ENCODE peak calls at places on chromosomes 1 and 21, in seven cellular contexts. Q is neuronal stem cell, F is IMR-90, P is H9, H is trophoblast cell, J is mesenchymal stem cell, E is H1. C is an unnamed sample. For H3K79me1, the result is how much of the 10 kb centered on the place peaks cover.

GRCh38 chr21:37424987-37425386 is 58.4 kb downstream of the DYRK1A start:
- DNase-seq in E (no peak), J (no peak), P (no peak), H (no peak), Q (no peak), F (no peak), C (no peak)

GRCh38 chr21:41616063-41616591 is 108.2 kb upstream of the TMPRSS2 start:
- DNase-seq in J (no peak), Q (no peak), E (no peak), H (no peak), P (no peak), F (peak), C (no peak)

GRCh38 chr1:74969566-74970135 is 164.5 kb upstream of the LHX8 start:
- DNase-seq in P (no peak), Q (no peak), F (no peak), H (no peak), J (no peak), E (no peak), C (no peak)

GRCh38 chr1:36542962-36543515 is 60.3 kb upstream of the CSF3R start:
- DNase-seq in J (no peak), E (no peak), H (peak), P (peak), Q (no peak), F (no peak), C (peak)

GRCh38 chr1:115179397-115179835 is 90.1 kb upstream of the TSPAN2 start:
- DNase-seq in E (no peak), J (peak), P (no peak), Q (no peak), F (peak), H (peak), C (peak)

GRCh38 chr1:32273389-32274208 is 18.3 kb upstream of the HDAC1 start:
- DNase-seq in P (peak), F (peak), J (peak), H (no peak), Q (no peak), E (peak), C (peak)

GRCh38 chr1:221759436-221759835 is 17.5 kb upstream of the DUSP10 start:
- DNase-seq in H (no peak), E (no peak), P (no peak), Q (no peak), F (peak), J (peak), C (no peak)

GRCh38 chr1:111723091-111723806 is 15.9 kb downstream of the INKA2 start:
- DNase-seq in F (no peak), E (no peak), Q (no peak), H (no peak), J (no peak), P (no peak), C (no peak)

GRCh38 chr1:170214980-170215910 is 69.5 kb downstream of the NTMT2 start:
- DNase-seq in E (no peak), H (no peak), Q (no peak), P (no peak), J (no peak), F (no peak), C (no peak)

GRCh38 chr21:33286600-33287456 is 20.7 kb downstream of the IL10RB start:
- DNase-seq in F (peak), E (no peak), P (no peak), H (peak), J (peak), Q (no peak), C (peak)

GRCh38 chr1:94675373-94675772 is 133.8 kb upstream of the F3 start:
- DNase-seq in P (no peak), J (peak), F (peak), E (no peak), Q (no peak), H (no peak), C (no peak)

GRCh38 chr1:246139745-246140182 is 367.3 kb downstream of the SMYD3 start:
- DNase-seq in J (peak), H (peak), Q (no peak), E (no peak), P (no peak), F (peak), C (no peak)

GRCh38 chr21:38979271-38980196 is 173.8 kb downstream of the ETS2 start:
- DNase-seq in F (peak), H (peak), P (peak), E (peak), Q (no peak), J (peak), C (peak)

GRCh38 chr1:2130871-2131289 is 63.7 kb downstream of the FAAP20 start:
- DNase-seq in P (no peak), E (no peak), Q (no peak), H (peak), F (no peak), J (no peak), C (no peak)

GRCh38 chr1:32764826-32765545 is 52.2 kb downstream of the YARS1 start:
- DNase-seq in Q (no peak), P (no peak), H (no peak), F (no peak), E (no peak), J (no peak), C (peak)

GRCh38 chr21:16040601-16041000 is 310.8 kb downstream of the USP25 start:
- DNase-seq in F (peak), J (peak), E (no peak), H (peak), P (no peak), Q (no peak), C (peak)

GRCh38 chr1:214321686-214322453 is 40.9 kb downstream of the SMYD2 start:
- DNase-seq in P (no peak), F (no peak), E (no peak), J (no peak), H (no peak), Q (no peak), C (no peak)

GRCh38 chr1:246450485-246451251 is 56.4 kb downstream of the SMYD3 start:
- DNase-seq in J (peak), P (no peak), F (peak), E (no peak), Q (peak), H (peak), C (peak)

GRCh38 chr1:237879195-237879594 is 11.5 kb downstream of the ZP4 start:
- DNase-seq in F (peak), E (no peak), P (no peak), Q (no peak), J (peak), H (peak), C (no peak)

GRCh38 chr1:159999204-159999603 is 32.6 kb downstream of the PIGM start:
- DNase-seq in F (no peak), E (no peak), P (no peak), J (no peak), Q (no peak), H (no peak), C (no peak)

GRCh38 chr1:204114606-204115005 is 37.2 kb downstream of the ETNK2 start:
- DNase-seq in F (no peak), Q (no peak), P (no peak), H (peak), J (no peak), E (no peak), C (no peak)

GRCh38 chr21:40752125-40752524 is 94.8 kb downstream of the DSCAM start:
- DNase-seq in P (peak), J (no peak), F (no peak), Q (peak), H (no peak), E (no peak), C (peak)

GRCh38 chr1:111463029-111463683 is 10.6 kb upstream of the C1orf162 start:
- DNase-seq in Q (no peak), J (peak), F (peak), E (no peak), P (no peak), H (no peak), C (no peak)

GRCh38 chr1:228030451-228031201 is 23.8 kb downstream of the WNT3A start:
- DNase-seq in P (peak), J (no peak), H (no peak), F (no peak), E (no peak), Q (no peak), C (no peak)

GRCh38 chr1:209023790-209024189 is 559.7 kb upstream of the CAMK1G start:
- DNase-seq in Q (no peak), E (no peak), J (no peak), F (no peak), H (no peak), P (no peak), C (no peak)

GRCh38 chr1:29133861-29134694 is 10.4 kb upstream of the TMEM200B start:
- DNase-seq in F (no peak), J (no peak), Q (no peak), P (no peak), E (no peak), H (no peak), C (no peak)

GRCh38 chr1:62782197-62782886 is 1.6 kb upstream of the ATG4C start:
- DNase-seq in P (no peak), E (no peak), Q (no peak), H (peak), J (peak), F (peak), C (no peak)

GRCh38 chr1:198416276-198416675 is 124.2 kb downstream of the ATP6V1G3 start:
- DNase-seq in J (no peak), P (no peak), Q (no peak), H (no peak), F (peak), E (no peak), C (peak)

GRCh38 chr1:217153361-217153760 is 430.1 kb upstream of the ESRRG start:
- DNase-seq in P (no peak), Q (no peak), F (no peak), J (no peak), E (no peak), H (no peak), C (no peak)

GRCh38 chr1:78619803-78620579 is at the start of gene IFI44L:
- DNase-seq in Q (no peak), J (peak), H (peak), F (peak), E (no peak), P (no peak), C (no peak)

GRCh38 chr21:29077651-29078090 is 4.2 kb upstream of the CCT8 start:
- DNase-seq in Q (no peak), J (no peak), E (no peak), P (no peak), H (peak), F (peak), C (no peak)

GRCh38 chr1:156537027-156537426 is 35.3 kb downstream of the IQGAP3 start:
- DNase-seq in E (no peak), H (no peak), F (no peak), P (no peak), Q (no peak), J (no peak), C (no peak)
- H3K27ac ChIP-seq in E (no peak), H (no peak), F (no peak), P (no peak), Q (no peak), J (no peak), C (no peak)

GRCh38 chr1:150567341-150567716 is 12.1 kb downstream of the MCL1 start:
- DNase-seq in E (no peak), J (peak), P (peak), F (peak), H (no peak), Q (no peak), C (no peak)
- H3K79me1 ChIP-seq in E (under half), J (under half), P (under half), F (half or more), H (under half), Q (under half), C (under half)

GRCh38 chr1:185316163-185317033 is 645 bp downstream of the IVNS1ABP start:
- DNase-seq in J (peak), E (peak), H (peak), F (peak), Q (peak), P (peak), C (peak)

GRCh38 chr1:185317034-185317885 is at the start of gene IVNS1ABP:
- DNase-seq in J (peak), E (peak), F (peak), Q (peak), H (peak), P (peak), C (peak)

GRCh38 chr1:185318431-185319151 is 1.5 kb upstream of the IVNS1ABP start:
- DNase-seq in J (no peak), E (no peak), P (no peak), Q (no peak), F (no peak), H (no peak), C (no peak)

GRCh38 chr1:185319152-185319501 is 2.1 kb upstream of the IVNS1ABP start:
- DNase-seq in Q (no peak), P (no peak), H (peak), F (no peak), E (no peak), J (no peak), C (no peak)

DNA sequence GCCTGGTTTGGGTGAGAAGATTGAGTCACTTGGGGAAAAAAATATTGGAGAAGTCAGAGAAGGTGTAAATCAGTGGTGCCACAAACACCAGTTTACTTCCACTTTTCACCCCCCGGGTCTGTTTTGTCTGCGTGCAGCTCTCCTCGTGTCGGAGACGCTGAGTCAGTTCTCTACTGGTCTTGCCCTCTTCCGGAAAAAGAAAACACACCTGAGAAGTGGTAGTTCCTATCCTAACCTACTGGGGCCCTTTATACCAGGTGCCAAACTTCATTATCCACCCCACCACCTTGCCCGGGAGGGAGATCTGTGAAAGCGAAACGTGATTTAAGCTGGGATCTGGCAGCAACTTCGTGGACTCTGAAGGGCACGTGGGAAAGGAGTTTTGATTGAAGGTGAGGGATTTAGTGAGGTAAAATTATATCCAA is 855 bp upstream of the IVNS1ABP start:
- DNase-seq in Q (no peak), P (peak), E (no peak), F (no peak), H (peak), J (peak), C (peak)
- H3K27ac ChIP-seq in Q (no peak), P (peak), E (peak), F (peak), H (peak), J (peak), C (peak)

GRCh38 chr1:18651727-18652126 is 21.1 kb downstream of the PAX7 start:
- DNase-seq in Q (no peak), H (no peak), P (peak), J (no peak), F (no peak), E (no peak), C (peak)
- H3K79me1 ChIP-seq in Q (under half), H (under half), P (under half), J (under half), F (under half), E (under half), C (under half)

DNA sequence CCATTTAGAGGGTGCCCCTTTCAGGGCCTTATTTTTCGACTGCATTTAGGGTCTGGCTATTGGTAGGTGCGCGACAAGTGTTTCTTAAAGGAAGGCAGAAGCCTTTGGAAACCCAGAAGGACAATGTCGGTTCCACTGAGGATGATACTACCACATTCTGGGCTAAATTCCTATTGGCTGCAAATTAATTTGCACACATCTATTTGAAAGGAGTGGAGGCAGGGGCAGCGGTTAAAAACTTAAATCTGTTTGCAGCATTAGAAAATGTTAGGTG is 1.1 kb downstream of the PATJ start:
- DNase-seq in E (no peak), Q (no peak), J (no peak), F (no peak), H (no peak), P (no peak), C (no peak)
- H3K27ac ChIP-seq in E (no peak), Q (no peak), J (peak), F (peak), H (peak), P (no peak), C (peak)

DNA sequence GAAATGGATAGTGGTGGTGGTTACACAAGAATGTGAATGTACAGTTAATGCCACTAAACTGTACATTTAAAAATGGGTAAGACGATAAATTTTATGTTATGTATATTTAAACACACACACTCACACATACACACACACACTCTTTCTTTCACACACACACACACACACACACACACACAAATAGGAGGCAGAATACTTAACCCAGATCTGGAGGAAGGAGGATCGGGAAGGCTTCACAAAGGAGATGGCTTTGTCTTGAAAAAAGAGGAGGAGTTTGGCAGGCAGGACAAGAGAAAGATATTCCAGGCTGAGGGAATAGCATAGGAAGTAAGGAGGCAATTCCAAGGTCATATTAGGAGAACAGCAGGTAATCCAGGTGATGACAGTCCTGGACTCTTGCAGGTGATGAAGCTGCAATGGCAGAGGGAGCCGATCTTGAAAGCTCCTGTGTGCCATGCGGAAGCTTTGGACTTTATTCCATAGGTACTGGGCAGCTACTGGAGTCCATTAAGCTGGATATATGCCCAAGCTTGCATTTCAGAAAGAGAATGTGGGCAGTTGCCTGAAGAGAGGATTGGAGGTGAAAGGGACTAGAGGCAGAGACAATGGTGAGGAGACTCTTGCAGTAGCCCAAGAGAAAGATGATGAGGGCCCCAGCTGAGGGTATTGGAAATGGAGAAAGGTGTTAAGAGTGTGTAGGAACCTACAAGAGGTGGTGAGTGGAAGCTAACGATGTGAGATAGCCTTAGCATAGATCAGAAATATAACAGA is 15.4 kb upstream of the LYST start:
- DNase-seq in P (no peak), Q (no peak), E (no peak), J (no peak), H (no peak), F (no peak), C (no peak)
- H3K79me1 ChIP-seq in P (under half), Q (under half), E (under half), J (under half), H (under half), F (under half), C (under half)

DNA sequence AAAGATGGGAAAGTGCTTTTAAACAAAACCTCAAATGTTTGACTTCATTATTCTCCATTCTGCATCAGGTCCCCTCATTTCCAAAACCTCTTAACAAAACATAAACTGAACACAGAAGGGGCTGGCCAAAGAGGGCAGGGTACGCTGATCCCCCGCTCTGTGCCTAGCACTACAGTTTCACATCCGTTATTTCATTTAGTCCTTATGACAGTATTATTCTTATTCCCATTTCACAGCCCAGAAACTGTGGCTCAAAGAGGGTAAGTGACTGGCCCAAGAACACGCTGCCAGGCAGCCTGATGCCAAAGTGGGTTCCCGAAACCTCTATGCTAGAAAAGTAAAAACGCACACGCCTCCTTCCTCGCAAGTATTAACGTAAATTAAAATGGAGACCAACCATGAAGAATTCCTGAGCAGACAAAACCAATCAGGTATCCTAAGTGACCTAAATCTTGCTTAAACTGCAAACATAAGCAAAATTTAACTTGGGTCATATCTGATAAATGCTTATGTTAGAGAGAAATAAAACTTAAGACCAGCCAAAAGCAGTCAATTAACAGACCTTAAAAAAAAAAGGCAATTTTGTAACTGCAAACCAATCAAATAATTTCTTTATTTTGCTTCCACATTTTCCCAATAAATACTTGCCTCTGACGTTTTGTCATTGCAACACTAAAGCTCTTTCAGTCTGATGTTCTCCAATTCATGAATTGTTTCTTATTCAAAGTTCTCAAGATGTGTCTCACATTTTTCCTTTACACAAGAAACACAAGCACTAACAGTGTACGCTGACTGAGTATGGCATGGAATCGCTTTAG is 702 bp downstream of the CASP9 start:
- DNase-seq in H (no peak), Q (no peak), E (no peak), P (no peak), J (no peak), F (no peak), C (no peak)
- H3K27ac ChIP-seq in H (no peak), Q (peak), E (peak), P (no peak), J (peak), F (peak), C (peak)

DNA sequence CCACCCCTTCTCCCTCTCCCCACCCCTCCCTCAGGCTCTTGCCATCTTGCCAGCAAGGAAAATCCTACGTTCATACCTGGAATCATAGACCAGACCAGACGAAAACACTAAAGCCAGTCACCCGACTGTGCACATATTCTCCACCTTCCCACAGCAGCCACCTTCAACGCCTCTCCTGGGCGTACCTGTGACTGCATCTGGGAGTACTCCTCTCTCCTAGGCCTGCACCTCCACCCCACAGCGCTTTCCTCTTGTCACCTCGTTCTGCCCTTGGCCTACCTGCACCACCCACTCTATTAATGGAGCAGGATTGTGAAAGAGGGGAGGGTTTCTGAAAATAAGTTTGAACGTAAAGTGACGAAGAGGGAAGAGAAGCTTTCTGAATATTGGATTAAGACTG is 17.8 kb downstream of the PAPPA2 start:
- DNase-seq in E (no peak), P (no peak), Q (no peak), F (no peak), J (no peak), H (peak), C (no peak)
- H3K79me1 ChIP-seq in E (under half), P (under half), Q (under half), F (under half), J (under half), H (under half), C (under half)

GRCh38 chr1:109782927-109783326 is 19.2 kb upstream of the EPS8L3 start:
- DNase-seq in Q (no peak), F (no peak), P (no peak), E (no peak), J (no peak), H (no peak), C (no peak)
- H3K27ac ChIP-seq in Q (no peak), F (peak), P (no peak), E (no peak), J (no peak), H (no peak), C (no peak)

C was measured in mesendoderm.